ENCODE peak calls at places on chromosome 18, in eight cellular contexts. X, F, A, V, K, B, D and Y are unnamed samples.

GRCh38 chr18:68676913-68677312 is 38.0 kb downstream of the TMX3 start:
- DNase-seq in X (no peak), F (no peak), A (no peak), V (no peak), K (no peak), B (peak; percentile 49), D (no peak), Y (no peak)

GRCh38 chr18:14936313-14936712 is 188.3 kb downstream of the ANKRD30B start:
- DNase-seq in X (no peak), F (no peak), A (no peak), V (no peak), K (no peak), B (no peak), D (no peak), Y (no peak)

GRCh38 chr18:44882163-44882881 is 201.6 kb downstream of the SETBP1 start:
- DNase-seq in X (no peak), F (no peak), A (no peak), V (no peak), K (no peak), B (no peak), D (no peak), Y (no peak)

GRCh38 chr18:41906528-41907256 is 48.3 kb upstream of the PIK3C3 start:
- DNase-seq in X (no peak), F (no peak), A (no peak), V (no peak), K (no peak), B (peak; percentile 78), D (peak; percentile 34), Y (no peak)

GRCh38 chr18:10588975-10589374 is 63.1 kb downstream of the NAPG start:
- DNase-seq in X (no peak), F (peak; percentile 82), A (no peak), V (no peak), K (no peak), B (no peak), D (no peak), Y (no peak)

GRCh38 chr18:61901334-61901986 is 8.7 kb upstream of the RNF152 start:
- DNase-seq in X (peak; percentile 65), F (peak; percentile 41), A (no peak), V (peak; percentile 2), K (no peak), B (peak; percentile 72), D (peak; percentile 10), Y (peak; percentile 58)

GRCh38 chr18:40868110-40868858 is 1086.8 kb upstream of the PIK3C3 start:
- DNase-seq in X (no peak), F (no peak), A (no peak), V (no peak), K (no peak), B (peak; percentile 91), D (no peak), Y (peak; percentile 60)

GRCh38 chr18:32308493-32309120 is 118.8 kb downstream of the MEP1B start:
- DNase-seq in X (no peak), F (no peak), A (no peak), V (no peak), K (no peak), B (peak; percentile 93), D (no peak), Y (peak; percentile 84)

GRCh38 chr18:76979906-76980305 is 152.7 kb downstream of the MBP start:
- DNase-seq in X (peak; percentile 49), F (peak; percentile 7), A (no peak), V (no peak), K (no peak), B (no peak), D (no peak), Y (no peak)

GRCh38 chr18:62030091-62030985 is 137.5 kb upstream of the RNF152 start:
- DNase-seq in X (no peak), F (no peak), A (no peak), V (no peak), K (no peak), B (peak; percentile 58), D (peak; percentile 77), Y (no peak)

GRCh38 chr18:23619388-23619873 is 33.1 kb upstream of the NPC1 start:
- DNase-seq in X (no peak), F (peak; percentile 43), A (peak; percentile 38), V (peak; percentile 0), K (peak; percentile 71), B (peak; percentile 43), D (no peak), Y (no peak)

GRCh38 chr18:6747646-6748045 is 18.1 kb downstream of the ARHGAP28 start:
- DNase-seq in X (no peak), F (no peak), A (no peak), V (no peak), K (no peak), B (peak; percentile 85), D (no peak), Y (peak; percentile 72)

GRCh38 chr18:22556271-22556990 is 138.7 kb upstream of the CTAGE1 start:
- DNase-seq in X (peak; percentile 93), F (no peak), A (no peak), V (no peak), K (peak; percentile 66), B (peak; percentile 46), D (no peak), Y (peak; percentile 52)

GRCh38 chr18:79915161-79916127 is 36.0 kb downstream of the SLC66A2 start:
- DNase-seq in X (no peak), F (no peak), A (no peak), V (no peak), K (peak; percentile 55), B (no peak), D (no peak), Y (no peak)

GRCh38 chr18:76388261-76388660 is 106.8 kb downstream of the ZNF516 start:
- DNase-seq in X (peak; percentile 47), F (no peak), A (no peak), V (no peak), K (no peak), B (no peak), D (no peak), Y (no peak)

GRCh38 chr18:35041752-35042379 is 653 bp downstream of the MAPRE2 start:
- DNase-seq in X (no peak), F (no peak), A (no peak), V (no peak), K (no peak), B (peak; percentile 27), D (no peak), Y (no peak)

GRCh38 chr18:12059334-12060181 is 34.1 kb upstream of the ANKRD62 start:
- DNase-seq in X (no peak), F (no peak), A (no peak), V (no peak), K (no peak), B (no peak), D (no peak), Y (no peak)

GRCh38 chr18:49994410-49994809 is 181.1 kb upstream of the ACAA2 start:
- DNase-seq in X (no peak), F (peak; percentile 22), A (no peak), V (no peak), K (no peak), B (no peak), D (no peak), Y (no peak)

GRCh38 chr18:13639196-13639595 is 87.2 kb downstream of the FAM210A start:
- DNase-seq in X (no peak), F (no peak), A (no peak), V (no peak), K (no peak), B (no peak), D (no peak), Y (no peak)

GRCh38 chr18:27863780-27864430 is 313.0 kb downstream of the CDH2 start:
- DNase-seq in X (no peak), F (no peak), A (no peak), V (no peak), K (no peak), B (no peak), D (no peak), Y (no peak)

DNA sequence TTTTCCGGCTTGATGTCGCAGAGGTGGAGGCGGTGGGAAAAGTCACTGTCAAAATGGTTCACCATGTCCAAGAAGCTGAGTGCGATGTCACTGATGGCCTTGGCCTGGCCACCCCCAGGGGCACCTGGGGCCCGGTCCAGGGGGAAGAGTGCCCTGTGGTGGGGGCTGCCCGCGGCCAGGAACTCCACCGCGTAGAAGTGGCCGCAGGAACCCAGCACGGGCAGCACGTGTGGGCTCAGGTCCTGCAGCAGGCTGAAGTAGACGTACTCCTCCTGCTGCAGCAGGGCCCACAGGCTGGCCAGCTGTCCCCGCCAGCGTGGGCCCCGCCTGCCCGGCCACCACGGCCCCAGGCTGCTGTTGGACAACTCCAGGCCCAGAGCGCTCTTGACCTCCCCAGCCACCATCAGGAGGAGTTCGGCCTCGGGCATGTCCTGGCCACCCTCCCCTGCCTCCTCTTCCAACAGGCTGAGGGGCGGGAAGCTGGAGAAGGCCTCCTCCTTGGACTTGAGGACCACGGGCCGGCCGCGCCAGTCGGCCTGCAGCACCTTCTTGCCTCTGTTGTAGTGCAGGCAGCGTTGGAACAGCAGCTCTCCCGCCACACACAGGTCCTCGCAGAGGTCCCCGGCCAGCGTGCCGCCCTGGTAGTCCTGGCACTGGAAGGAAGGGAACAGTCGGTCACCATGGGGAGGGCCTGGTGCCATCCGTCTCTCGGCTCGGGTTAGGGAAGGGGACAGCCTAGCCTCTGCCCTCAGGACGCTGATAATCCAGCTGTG is 10.3 kb downstream of the DIPK1C start:
- DNase-seq in X (peak; percentile 60), F (no peak), A (no peak), V (no peak), K (no peak), B (no peak), D (no peak), Y (no peak)
- H3K27ac ChIP-seq in X (no peak overlapping the region), F (no peak overlapping the region), A (no peak overlapping the region), V (no peak overlapping the region), K (no peak overlapping the region), B (no peak overlapping the region), D (no peak overlapping the region), Y (no peak overlapping the region)

DNA sequence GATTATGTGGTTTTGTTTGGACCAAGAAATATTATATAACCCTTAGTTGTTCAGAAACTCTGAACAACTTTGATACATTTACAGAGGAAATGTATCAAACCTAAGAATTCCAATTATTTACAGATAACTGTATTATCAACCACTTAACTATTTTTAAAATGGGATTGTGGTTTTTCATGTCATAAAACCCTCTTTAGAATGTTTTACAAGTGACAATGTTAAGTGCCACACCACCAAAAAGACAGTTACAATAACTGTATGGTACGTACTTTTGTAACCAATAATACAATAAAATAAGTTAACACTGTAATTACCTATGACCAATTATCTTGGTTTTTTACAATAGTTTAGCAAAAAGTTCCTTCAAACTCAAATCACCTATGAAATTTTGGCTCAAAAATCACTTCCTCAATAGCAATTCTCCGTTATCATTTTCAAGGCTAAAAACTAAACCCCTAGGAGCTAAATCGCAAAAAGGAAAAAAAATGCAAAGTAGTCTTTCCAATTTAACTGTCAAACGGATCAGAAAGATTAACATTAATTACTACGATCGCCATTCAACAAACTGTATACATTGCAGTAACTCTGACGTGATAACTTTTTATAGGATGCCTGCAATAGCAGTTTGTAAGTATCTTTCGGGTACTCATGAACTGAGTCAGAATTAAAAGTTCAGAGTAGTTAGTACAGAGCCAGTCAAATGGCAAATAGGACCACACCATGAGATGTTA is 1.5 kb downstream of the ROCK1 start:
- DNase-seq in X (no peak), F (no peak), A (no peak), V (no peak), K (no peak), B (no peak), D (no peak), Y (no peak)
- H3K27ac ChIP-seq in X (peak overlapping the region; percentile 99), F (peak overlapping the region; percentile 93), A (peak overlapping the region; percentile 99), V (peak overlapping the region; percentile 94), K (peak overlapping the region; percentile 96), B (no peak overlapping the region), D (no peak overlapping the region), Y (no peak overlapping the region)

GRCh38 chr18:56889621-56890020 is 238.5 kb downstream of the WDR7 start:
- DNase-seq in X (no peak), F (no peak), A (no peak), V (no peak), K (no peak), B (no peak), D (no peak), Y (no peak)
- H3K27ac ChIP-seq in X (no peak overlapping the region), F (no peak overlapping the region), A (no peak overlapping the region), V (no peak overlapping the region), K (no peak overlapping the region), B (no peak overlapping the region), D (no peak overlapping the region), Y (peak overlapping the region; percentile 84)

GRCh38 chr18:63150326-63150725 is 169.2 kb downstream of the BCL2 start:
- DNase-seq in X (no peak), F (no peak), A (no peak), V (no peak), K (no peak), B (no peak), D (no peak), Y (no peak)
- H3K27ac ChIP-seq in X (no peak overlapping the region), F (no peak overlapping the region), A (no peak overlapping the region), V (no peak overlapping the region), K (no peak overlapping the region), B (no peak overlapping the region), D (no peak overlapping the region), Y (no peak overlapping the region)